ENCODE peak calls at places on chromosomes 7 and 10, in ten cellular contexts. One of them, this sample, is unnamed.

GRCh38 chr10:117136391-117136975 is 1.6 kb downstream of the VAX1 start:
- DNase-seq in endothelial cell of umbilical vein: no peak
- DNase-seq in testis: no peak
- DNase-seq in adrenal gland: no peak
- DNase-seq in body of pancreas: no peak
- DNase-seq in suprapubic skin: no peak
- DNase-seq in A549: no peak
- DNase-seq in transverse colon: no peak
- DNase-seq in tibial nerve: no peak
- DNase-seq in gastrocnemius medialis: no peak
- DNase-seq in this sample: no peak

GRCh38 chr7:151926336-151926712 is 29.9 kb upstream of the GALNTL5 start:
- DNase-seq in endothelial cell of umbilical vein: no peak
- DNase-seq in adrenal gland: no peak
- DNase-seq in testis: no peak
- DNase-seq in body of pancreas: no peak
- DNase-seq in tibial nerve: no peak
- DNase-seq in transverse colon: no peak
- DNase-seq in A549: no peak
- DNase-seq in gastrocnemius medialis: no peak
- DNase-seq in suprapubic skin: no peak
- DNase-seq in this sample: no peak

GRCh38 chr10:60099998-60100747 is 193.8 kb upstream of the CCDC6 start:
- DNase-seq in testis: no peak
- DNase-seq in transverse colon: no peak
- DNase-seq in endothelial cell of umbilical vein: peak
- DNase-seq in A549: peak
- DNase-seq in adrenal gland: no peak
- DNase-seq in body of pancreas: peak
- DNase-seq in suprapubic skin: no peak
- DNase-seq in gastrocnemius medialis: no peak
- DNase-seq in tibial nerve: no peak
- DNase-seq in this sample: no peak

GRCh38 chr10:122446668-122447410 is 7.6 kb upstream of the ARMS2 start:
- DNase-seq in gastrocnemius medialis: no peak
- DNase-seq in testis: no peak
- DNase-seq in body of pancreas: no peak
- DNase-seq in suprapubic skin: no peak
- DNase-seq in A549: peak
- DNase-seq in adrenal gland: no peak
- DNase-seq in endothelial cell of umbilical vein: no peak
- DNase-seq in tibial nerve: no peak
- DNase-seq in transverse colon: no peak
- DNase-seq in this sample: no peak

GRCh38 chr10:12372846-12373245 is 23.5 kb downstream of the CAMK1D start:
- DNase-seq in endothelial cell of umbilical vein: no peak
- DNase-seq in tibial nerve: no peak
- DNase-seq in gastrocnemius medialis: no peak
- DNase-seq in testis: no peak
- DNase-seq in adrenal gland: no peak
- DNase-seq in transverse colon: no peak
- DNase-seq in A549: no peak
- DNase-seq in body of pancreas: no peak
- DNase-seq in suprapubic skin: no peak
- DNase-seq in this sample: no peak

GRCh38 chr10:114322344-114322743 is 82.0 kb downstream of the AFAP1L2 start:
- DNase-seq in A549: no peak
- DNase-seq in transverse colon: no peak
- DNase-seq in testis: no peak
- DNase-seq in body of pancreas: no peak
- DNase-seq in adrenal gland: no peak
- DNase-seq in gastrocnemius medialis: no peak
- DNase-seq in suprapubic skin: no peak
- DNase-seq in endothelial cell of umbilical vein: no peak
- DNase-seq in tibial nerve: no peak
- DNase-seq in this sample: no peak

GRCh38 chr7:130270947-130271790 is 4.5 kb downstream of the CPA2 start:
- DNase-seq in endothelial cell of umbilical vein: no peak
- DNase-seq in transverse colon: no peak
- DNase-seq in gastrocnemius medialis: no peak
- DNase-seq in body of pancreas: peak
- DNase-seq in suprapubic skin: no peak
- DNase-seq in A549: no peak
- DNase-seq in adrenal gland: no peak
- DNase-seq in testis: no peak
- DNase-seq in tibial nerve: no peak
- DNase-seq in this sample: no peak

GRCh38 chr7:36272567-36273269 is 116.9 kb upstream of the ANLN start:
- DNase-seq in transverse colon: no peak
- DNase-seq in gastrocnemius medialis: no peak
- DNase-seq in tibial nerve: no peak
- DNase-seq in suprapubic skin: peak
- DNase-seq in testis: no peak
- DNase-seq in adrenal gland: no peak
- DNase-seq in endothelial cell of umbilical vein: no peak
- DNase-seq in body of pancreas: peak
- DNase-seq in A549: no peak
- DNase-seq in this sample: no peak

GRCh38 chr7:91945476-91945875 is 4.8 kb downstream of the AKAP9 start:
- DNase-seq in suprapubic skin: no peak
- DNase-seq in testis: no peak
- DNase-seq in adrenal gland: peak
- DNase-seq in tibial nerve: no peak
- DNase-seq in endothelial cell of umbilical vein: no peak
- DNase-seq in gastrocnemius medialis: no peak
- DNase-seq in body of pancreas: peak
- DNase-seq in transverse colon: no peak
- DNase-seq in A549: peak
- DNase-seq in this sample: no peak

GRCh38 chr10:123865350-123865749 is 26.3 kb downstream of the CPXM2 start:
- DNase-seq in transverse colon: no peak
- DNase-seq in testis: no peak
- DNase-seq in suprapubic skin: no peak
- DNase-seq in gastrocnemius medialis: no peak
- DNase-seq in A549: no peak
- DNase-seq in tibial nerve: no peak
- DNase-seq in body of pancreas: no peak
- DNase-seq in endothelial cell of umbilical vein: no peak
- DNase-seq in adrenal gland: no peak
- DNase-seq in this sample: no peak

GRCh38 chr7:51316666-51317581 is at the start of gene COBL:
- DNase-seq in endothelial cell of umbilical vein: no peak
- DNase-seq in body of pancreas: peak
- DNase-seq in adrenal gland: no peak
- DNase-seq in transverse colon: peak
- DNase-seq in gastrocnemius medialis: peak
- DNase-seq in suprapubic skin: no peak
- DNase-seq in tibial nerve: no peak
- DNase-seq in testis: peak
- DNase-seq in A549: peak
- DNase-seq in this sample: no peak

GRCh38 chr10:132463333-132464255 is 66.6 kb downstream of the PWWP2B start:
- DNase-seq in body of pancreas: no peak
- DNase-seq in transverse colon: no peak
- DNase-seq in gastrocnemius medialis: peak
- DNase-seq in adrenal gland: no peak
- DNase-seq in testis: no peak
- DNase-seq in A549: no peak
- DNase-seq in suprapubic skin: no peak
- DNase-seq in tibial nerve: no peak
- DNase-seq in endothelial cell of umbilical vein: no peak
- DNase-seq in this sample: no peak

GRCh38 chr10:59754951-59755350 is 1.7 kb upstream of the MRLN start:
- DNase-seq in body of pancreas: no peak
- DNase-seq in suprapubic skin: no peak
- DNase-seq in endothelial cell of umbilical vein: no peak
- DNase-seq in A549: no peak
- DNase-seq in gastrocnemius medialis: no peak
- DNase-seq in testis: no peak
- DNase-seq in transverse colon: no peak
- DNase-seq in tibial nerve: no peak
- DNase-seq in adrenal gland: no peak
- DNase-seq in this sample: no peak

GRCh38 chr7:28293529-28293835 is 112.9 kb upstream of the JAZF1 start:
- DNase-seq in body of pancreas: no peak
- DNase-seq in transverse colon: no peak
- DNase-seq in testis: no peak
- DNase-seq in A549: no peak
- DNase-seq in endothelial cell of umbilical vein: no peak
- DNase-seq in suprapubic skin: no peak
- DNase-seq in adrenal gland: no peak
- DNase-seq in gastrocnemius medialis: no peak
- DNase-seq in tibial nerve: no peak
- DNase-seq in this sample: no peak

GRCh38 chr10:31694929-31695837 is 233.4 kb downstream of the ARHGAP12 start:
- DNase-seq in A549: no peak
- DNase-seq in tibial nerve: no peak
- DNase-seq in suprapubic skin: no peak
- DNase-seq in endothelial cell of umbilical vein: no peak
- DNase-seq in testis: no peak
- DNase-seq in transverse colon: no peak
- DNase-seq in gastrocnemius medialis: no peak
- DNase-seq in adrenal gland: no peak
- DNase-seq in body of pancreas: no peak
- DNase-seq in this sample: no peak

GRCh38 chr7:144720139-144720538 is 115.7 kb downstream of the TPK1 start:
- DNase-seq in suprapubic skin: no peak
- DNase-seq in testis: no peak
- DNase-seq in transverse colon: no peak
- DNase-seq in tibial nerve: no peak
- DNase-seq in endothelial cell of umbilical vein: no peak
- DNase-seq in body of pancreas: no peak
- DNase-seq in adrenal gland: no peak
- DNase-seq in A549: no peak
- DNase-seq in gastrocnemius medialis: no peak
- DNase-seq in this sample: no peak

GRCh38 chr7:48635796-48636195 is 288.6 kb upstream of the CDC14C start:
- DNase-seq in transverse colon: no peak
- DNase-seq in endothelial cell of umbilical vein: no peak
- DNase-seq in gastrocnemius medialis: no peak
- DNase-seq in adrenal gland: no peak
- DNase-seq in A549: no peak
- DNase-seq in testis: no peak
- DNase-seq in body of pancreas: no peak
- DNase-seq in suprapubic skin: no peak
- DNase-seq in tibial nerve: no peak
- DNase-seq in this sample: no peak

GRCh38 chr10:104641150-104642000 is at the start of gene SORCS3:
- DNase-seq in testis: no peak
- DNase-seq in endothelial cell of umbilical vein: no peak
- DNase-seq in A549: no peak
- DNase-seq in suprapubic skin: no peak
- DNase-seq in transverse colon: no peak
- DNase-seq in adrenal gland: no peak
- DNase-seq in gastrocnemius medialis: no peak
- DNase-seq in tibial nerve: no peak
- DNase-seq in body of pancreas: no peak
- DNase-seq in this sample: no peak
- H3K4me3 ChIP-seq in testis: peak
- H3K4me3 ChIP-seq in endothelial cell of umbilical vein: no peak
- H3K4me3 ChIP-seq in A549: peak
- H3K4me3 ChIP-seq in suprapubic skin: peak
- H3K4me3 ChIP-seq in transverse colon: no peak
- H3K4me3 ChIP-seq in adrenal gland: no peak
- H3K4me3 ChIP-seq in gastrocnemius medialis: peak
- H3K4me3 ChIP-seq in tibial nerve: peak
- H3K4me3 ChIP-seq in body of pancreas: no peak
- H3K4me3 ChIP-seq in this sample: peak

DNA sequence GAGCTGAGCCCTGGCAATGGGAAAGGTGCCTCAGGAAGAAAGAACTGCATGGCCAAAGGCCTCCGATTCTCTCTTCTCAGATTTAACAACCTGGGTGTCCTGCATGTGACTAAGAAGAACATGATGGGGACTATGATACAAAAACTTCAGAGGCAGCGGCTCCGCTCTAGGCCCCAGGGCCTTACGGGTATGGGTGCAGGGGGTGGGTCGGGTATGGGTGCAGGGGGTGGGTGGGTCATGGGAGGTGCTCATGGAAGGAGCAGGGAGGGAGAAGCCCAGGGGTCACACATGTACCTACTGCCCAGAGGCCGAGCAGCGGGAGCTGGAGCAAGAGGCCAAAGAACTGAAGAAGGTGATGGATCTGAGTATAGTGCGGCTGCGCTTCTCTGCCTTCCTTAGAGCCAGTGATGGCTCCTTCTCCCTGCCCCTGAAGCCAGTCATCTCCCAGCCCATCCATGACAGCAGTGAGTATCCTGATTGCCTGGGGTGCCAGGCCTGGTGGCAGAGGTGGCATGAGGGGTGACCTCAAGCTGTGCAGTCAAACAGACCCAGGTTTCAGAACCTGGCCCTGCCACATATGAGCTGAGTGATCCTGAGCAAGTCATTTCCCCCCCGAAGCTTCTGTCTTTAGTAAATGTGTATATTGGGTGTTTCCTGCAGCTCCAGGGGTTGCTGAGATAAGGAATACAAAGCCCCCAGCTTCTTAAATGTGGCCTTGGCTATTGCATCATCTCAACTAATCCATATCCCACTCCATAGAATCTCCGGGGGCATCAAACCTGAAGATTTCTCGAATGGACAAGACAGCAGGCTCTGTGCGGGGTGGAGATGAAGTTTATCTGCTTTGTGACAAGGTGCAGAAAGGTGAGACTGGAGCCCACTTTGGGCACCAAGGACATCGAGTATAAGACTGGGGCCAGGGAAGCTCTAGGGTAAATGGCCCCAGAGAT is 2.0 kb downstream of the NFKB2 start:
- DNase-seq in suprapubic skin: no peak
- DNase-seq in A549: no peak
- DNase-seq in transverse colon: no peak
- DNase-seq in testis: no peak
- DNase-seq in adrenal gland: no peak
- DNase-seq in endothelial cell of umbilical vein: no peak
- DNase-seq in gastrocnemius medialis: no peak
- DNase-seq in tibial nerve: no peak
- DNase-seq in body of pancreas: no peak
- DNase-seq in this sample: no peak
- TF ChIP-seq POLR2A in suprapubic skin: no peak
- TF ChIP-seq POLR2A in A549: no peak
- TF ChIP-seq POLR2A in transverse colon: no peak
- TF ChIP-seq POLR2A in testis: no peak
- TF ChIP-seq POLR2A in adrenal gland: no peak
- TF ChIP-seq POLR2A in endothelial cell of umbilical vein: no peak
- TF ChIP-seq POLR2A in gastrocnemius medialis: no peak
- TF ChIP-seq POLR2A in tibial nerve: no peak
- TF ChIP-seq POLR2A in body of pancreas: no peak
- TF ChIP-seq POLR2A in this sample: no peak

GRCh38 chr10:87090779-87091178 is 3.9 kb downstream of the GLUD1 start:
- DNase-seq in testis: no peak
- DNase-seq in body of pancreas: no peak
- DNase-seq in suprapubic skin: no peak
- DNase-seq in tibial nerve: no peak
- DNase-seq in transverse colon: no peak
- DNase-seq in adrenal gland: no peak
- DNase-seq in gastrocnemius medialis: no peak
- DNase-seq in endothelial cell of umbilical vein: peak
- DNase-seq in A549: no peak
- DNase-seq in this sample: no peak
- H3K27ac ChIP-seq in testis: peak
- H3K27ac ChIP-seq in body of pancreas: peak
- H3K27ac ChIP-seq in suprapubic skin: peak
- H3K27ac ChIP-seq in tibial nerve: peak
- H3K27ac ChIP-seq in transverse colon: no peak
- H3K27ac ChIP-seq in adrenal gland: no peak
- H3K27ac ChIP-seq in gastrocnemius medialis: no peak
- H3K27ac ChIP-seq in endothelial cell of umbilical vein: no peak
- H3K27ac ChIP-seq in A549: no peak
- H3K27ac ChIP-seq in this sample: no peak

GRCh38 chr10:97022616-97023015 is 163.1 kb downstream of the SLIT1 start:
- DNase-seq in endothelial cell of umbilical vein: no peak
- DNase-seq in gastrocnemius medialis: no peak
- DNase-seq in suprapubic skin: no peak
- DNase-seq in A549: no peak
- DNase-seq in body of pancreas: no peak
- DNase-seq in testis: no peak
- DNase-seq in tibial nerve: no peak
- DNase-seq in transverse colon: no peak
- DNase-seq in adrenal gland: no peak
- DNase-seq in this sample: no peak
- H3K4me3 ChIP-seq in endothelial cell of umbilical vein: no peak
- H3K4me3 ChIP-seq in gastrocnemius medialis: no peak
- H3K4me3 ChIP-seq in suprapubic skin: no peak
- H3K4me3 ChIP-seq in A549: no peak
- H3K4me3 ChIP-seq in body of pancreas: no peak
- H3K4me3 ChIP-seq in testis: no peak
- H3K4me3 ChIP-seq in tibial nerve: no peak
- H3K4me3 ChIP-seq in transverse colon: no peak
- H3K4me3 ChIP-seq in adrenal gland: no peak
- H3K4me3 ChIP-seq in this sample: no peak